ENCODE peak calls at places on chromosomes 2 and 18, in six cellular contexts. J is hepatocyte; O is heart right ventricle; Y is colonic mucosa; X is CD8-positive, alpha-beta T cell; P is kidney epithelial cell. U is an unnamed sample.

GRCh38 chr2:205708231-205708631 is 25.9 kb downstream of the NRP2 start:
- DNase-seq in J (no peak), O (no peak), Y (no peak), X (no peak), P (no peak), U (no peak)

GRCh38 chr2:180787330-180787729 is 193.1 kb upstream of the UBE2E3 start:
- DNase-seq in J (no peak), O (no peak), Y (no peak), X (no peak), P (no peak), U (no peak)

GRCh38 chr2:179790235-179790895 is 71.0 kb downstream of the ZNF385B start:
- DNase-seq in J (no peak), O (no peak), Y (no peak), X (no peak), P (no peak), U (no peak)

GRCh38 chr2:167322795-167323194 is 434.5 kb downstream of the XIRP2 start:
- DNase-seq in J (no peak), O (no peak), Y (no peak), X (no peak), P (no peak), U (no peak)

GRCh38 chr2:238973038-238973772 is 125.3 kb downstream of the TWIST2 start:
- DNase-seq in J (no peak), O (no peak), Y (peak; percentile 18), X (no peak), P (no peak), U (no peak)

GRCh38 chr18:8734496-8734895 is 29.1 kb downstream of the MTCL1 start:
- DNase-seq in J (no peak), O (peak; percentile 15), Y (no peak), X (no peak), P (no peak), U (no peak)

GRCh38 chr18:61551586-61551985 is 218.4 kb downstream of the CDH20 start:
- DNase-seq in J (peak; percentile 88), O (no peak), Y (peak; percentile 68), X (no peak), P (peak; percentile 49), U (no peak)

GRCh38 chr2:8709611-8710010 is 27.8 kb downstream of the ID2 start:
- DNase-seq in J (no peak), O (no peak), Y (peak; percentile 87), X (no peak), P (no peak), U (no peak)

GRCh38 chr2:98039085-98039756 is 43.5 kb upstream of the TMEM131 start:
- DNase-seq in J (no peak), O (no peak), Y (peak; percentile 82), X (no peak), P (no peak), U (peak; percentile 37)

GRCh38 chr2:28955492-28955891 is 25.6 kb upstream of the TOGARAM2 start:
- DNase-seq in J (no peak), O (no peak), Y (no peak), X (no peak), P (no peak), U (no peak)

GRCh38 chr2:174835797-174836255 is 71.6 kb upstream of the CHRNA1 start:
- DNase-seq in J (no peak), O (no peak), Y (no peak), X (no peak), P (peak; percentile 63), U (no peak)

GRCh38 chr18:72871091-72871490 is 3.3 kb upstream of the NETO1 start:
- DNase-seq in J (no peak), O (no peak), Y (no peak), X (no peak), P (no peak), U (no peak)

GRCh38 chr2:45588158-45588829 is 22.8 kb downstream of the SRBD1 start:
- DNase-seq in J (no peak), O (no peak), Y (no peak), X (no peak), P (no peak), U (no peak)

GRCh38 chr2:75709297-75709696 is 1.4 kb downstream of the GCFC2 start:
- DNase-seq in J (no peak), O (no peak), Y (no peak), X (no peak), P (no peak), U (no peak)

GRCh38 chr2:42200534-42201227 is 31.5 kb downstream of the EML4 start:
- DNase-seq in J (no peak), O (no peak), Y (no peak), X (no peak), P (no peak), U (no peak)

GRCh38 chr2:42874838-42875801 is 82.7 kb upstream of the HAAO start:
- DNase-seq in J (no peak), O (peak; percentile 76), Y (no peak), X (no peak), P (no peak), U (no peak)

GRCh38 chr2:170144758-170145157 is 33.2 kb upstream of the MYO3B start:
- DNase-seq in J (no peak), O (peak; percentile 25), Y (no peak), X (no peak), P (no peak), U (no peak)

GRCh38 chr2:147909178-147909577 is 64.3 kb downstream of the ACVR2A start:
- DNase-seq in J (no peak), O (no peak), Y (no peak), X (no peak), P (no peak), U (no peak)

GRCh38 chr18:11124054-11124453 is 25.3 kb downstream of the PIEZO2 start:
- DNase-seq in J (no peak), O (no peak), Y (no peak), X (no peak), P (no peak), U (no peak)

GRCh38 chr2:16130541-16130880 is 190.2 kb downstream of the MYCN start:
- DNase-seq in J (no peak), O (no peak), Y (no peak), X (no peak), P (no peak), U (no peak)

GRCh38 chr2:11056614-11057013 is 98.7 kb upstream of the SLC66A3 start:
- DNase-seq in J (peak; percentile 46), O (no peak), Y (no peak), X (no peak), P (peak; percentile 88), U (peak; percentile 22)

GRCh38 chr2:99611034-99611433 is 121.2 kb upstream of the REV1 start:
- DNase-seq in J (no peak), O (no peak), Y (no peak), X (no peak), P (no peak), U (no peak)

GRCh38 chr18:62183578-62184195 is 3.2 kb downstream of the PIGN start:
- DNase-seq in J (peak; percentile 74), O (no peak), Y (peak; percentile 54), X (peak; percentile 51), P (no peak), U (peak; percentile 31)

GRCh38 chr2:85887566-85888019 is 1.2 kb downstream of the ST3GAL5 start:
- DNase-seq in J (peak; percentile 54), O (peak; percentile 62), Y (peak; percentile 54), X (peak; percentile 61), P (no peak), U (peak; percentile 52)

GRCh38 chr2:118123561-118124232 is 35.4 kb downstream of the INSIG2 start:
- DNase-seq in J (no peak), O (no peak), Y (no peak), X (no peak), P (peak; percentile 55), U (peak; percentile 71)

GRCh38 chr18:25557006-25557405 is 205.0 kb upstream of the ZNF521 start:
- DNase-seq in J (no peak), O (no peak), Y (no peak), X (no peak), P (no peak), U (no peak)

GRCh38 chr2:234911271-234911670 is 40.5 kb upstream of the SH3BP4 start:
- DNase-seq in J (no peak), O (no peak), Y (no peak), X (no peak), P (no peak), U (no peak)

GRCh38 chr2:198098918-198099317 is 294.5 kb downstream of the PLCL1 start:
- DNase-seq in J (no peak), O (no peak), Y (no peak), X (no peak), P (peak; percentile 18), U (no peak)

GRCh38 chr2:236545814-236546480 is 23.7 kb upstream of the ACKR3 start:
- DNase-seq in J (no peak), O (no peak), Y (no peak), X (no peak), P (no peak), U (no peak)

GRCh38 chr2:199462167-199462976 is 4.6 kb upstream of the SATB2 start:
- DNase-seq in J (no peak), O (no peak), Y (peak; percentile 31), X (no peak), P (no peak), U (no peak)
- TF ChIP-seq CTCF in J (no peak), O (no peak), Y (no peak), X (no peak), P (no peak), U (no peak)

DNA sequence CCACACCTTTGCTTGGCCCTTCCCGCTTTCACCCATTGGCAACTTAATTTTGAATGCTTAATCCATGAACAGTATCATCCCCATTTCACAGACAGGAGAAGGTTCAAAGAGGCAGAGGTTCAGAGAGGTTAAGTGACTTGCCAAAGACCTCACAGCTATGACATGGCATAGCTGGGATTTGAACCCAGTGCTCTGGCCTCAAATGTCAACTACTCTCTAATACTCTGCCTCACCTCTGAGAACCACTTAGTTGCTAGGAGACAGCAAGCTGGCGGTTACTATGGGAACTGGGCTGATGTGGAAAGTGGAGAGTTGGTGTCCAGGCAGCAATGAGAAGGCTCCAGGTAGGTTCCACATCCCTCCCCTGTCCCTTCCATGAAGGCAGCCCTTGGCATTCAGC is 15.8 kb upstream of the PRSS56 start:
- DNase-seq in J (no peak), O (no peak), Y (no peak), X (no peak), P (no peak), U (no peak)
- H3K27me3 ChIP-seq in J (peaks cover 54% of the 10 kb centered on the region), O (peaks cover 20% of the 10 kb centered on the region), Y (peaks cover 28% of the 10 kb centered on the region), X (peaks cover 7% of the 10 kb centered on the region), P (peaks cover 77% of the 10 kb centered on the region), U (no peaks in the 10 kb centered on the region)

DNA sequence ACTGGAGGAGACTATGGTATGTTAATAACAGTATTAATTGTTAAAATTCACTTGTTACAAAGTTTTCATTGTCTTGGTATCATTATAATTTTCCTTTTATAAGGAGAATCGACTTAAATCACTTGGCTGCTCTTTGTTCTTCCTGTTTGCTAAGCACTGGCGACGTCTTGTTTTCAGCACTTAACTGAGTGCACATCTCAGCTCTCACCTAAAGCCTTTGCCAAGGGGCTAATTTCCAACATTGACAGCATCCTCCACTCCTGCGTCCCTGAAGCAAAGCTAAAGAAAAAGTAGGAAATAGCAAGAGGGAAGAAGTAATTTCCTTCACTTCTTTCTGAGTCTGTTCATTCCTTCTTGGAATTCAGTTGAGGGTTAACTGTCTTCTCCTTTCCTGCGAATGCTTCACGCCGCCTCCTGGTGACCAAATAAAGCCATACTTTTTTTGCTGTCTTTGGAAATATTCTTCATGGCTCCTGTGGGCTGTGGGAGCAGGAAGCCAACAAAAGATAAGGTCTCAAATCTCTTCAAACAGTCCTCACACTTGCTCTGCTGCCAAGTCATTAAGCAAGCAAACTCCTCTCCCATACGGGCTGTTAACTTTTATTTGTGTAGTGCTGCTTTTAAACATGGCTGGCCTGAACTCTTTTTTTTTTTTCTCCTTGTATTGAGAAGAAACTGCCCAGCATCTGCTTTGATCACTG is 100.8 kb downstream of the DPP10 start:
- DNase-seq in J (peak; percentile 71), O (no peak), Y (peak; percentile 60), X (no peak), P (no peak), U (peak; percentile 29)
- TF ChIP-seq CTCF in J (peak; percentile 57), O (no peak), Y (no peak), X (no peak), P (peak; percentile 26), U (no peak)

GRCh38 chr2:19003554-19003953 is 354.9 kb downstream of the OSR1 start:
- DNase-seq in J (no peak), O (no peak), Y (no peak), X (no peak), P (no peak), U (no peak)
- H3K27me3 ChIP-seq in J (no peaks in the 10 kb centered on the region), O (no peaks in the 10 kb centered on the region), Y (no peaks in the 10 kb centered on the region), X (no peaks in the 10 kb centered on the region), P (no peaks in the 10 kb centered on the region), U (no peaks in the 10 kb centered on the region)

U was measured in lung.